ENCODE peak calls at places on chromosomes 2 and 18, in four cellular contexts. U is esophagus squamous epithelium, A is HCT116, I is suprapubic skin. L is an unnamed sample.
A peak's percentile ranks its signal among the peaks of the same experiment; 100 is the strongest.

GRCh38 chr2:10367472-10368439 is 65.1 kb downstream of the HPCAL1 start:
- DNase-seq in U (no peak), A (no peak), I (no peak), L (no peak)

GRCh38 chr2:177617849-177618248 is 225.3 kb downstream of the AGPS start:
- DNase-seq in U (no peak), A (no peak), I (no peak), L (no peak)

GRCh38 chr18:45155526-45155925 is 459.8 kb upstream of the SLC14A2 start:
- DNase-seq in U (no peak), A (no peak), I (no peak), L (no peak)

GRCh38 chr2:138298120-138298814 is 203.3 kb upstream of the SPOPL start:
- DNase-seq in U (no peak), A (no peak), I (no peak), L (peak; percentile 5)

GRCh38 chr2:1823187-1824169 is 79.2 kb upstream of the PXDN start:
- DNase-seq in U (no peak), A (no peak), I (no peak), L (no peak)

GRCh38 chr2:42878581-42878980 is 86.2 kb upstream of the HAAO start:
- DNase-seq in U (no peak), A (no peak), I (peak; percentile 30), L (peak; percentile 66)

GRCh38 chr2:241982711-241983570 is 113.4 kb downstream of the RTP5 start:
- DNase-seq in U (no peak), A (no peak), I (no peak), L (no peak)

GRCh38 chr2:75311993-75312392 is 112.7 kb upstream of the TACR1 start:
- DNase-seq in U (peak; percentile 1), A (peak; percentile 3), I (no peak), L (peak; percentile 79)

GRCh38 chr2:173589604-173590277 is 235.1 kb downstream of the CDCA7 start:
- DNase-seq in U (no peak), A (peak; percentile 31), I (no peak), L (no peak)

GRCh38 chr2:165794520-165794882 is 454 bp upstream of the GALNT3 start:
- DNase-seq in U (no peak), A (peak; percentile 6), I (no peak), L (peak; percentile 84)

GRCh38 chr2:238936162-238937052 is 88.5 kb downstream of the TWIST2 start:
- DNase-seq in U (no peak), A (no peak), I (peak; percentile 48), L (no peak)

GRCh38 chr2:234463626-234464290 is 33.1 kb downstream of the ARL4C start:
- DNase-seq in U (no peak), A (no peak), I (no peak), L (no peak)

GRCh38 chr2:210440206-210440605 is 36.4 kb downstream of the LANCL1 start:
- DNase-seq in U (no peak), A (no peak), I (no peak), L (no peak)

GRCh38 chr2:42859801-42860200 is 67.4 kb upstream of the HAAO start:
- DNase-seq in U (no peak), A (no peak), I (no peak), L (no peak)

GRCh38 chr18:55251186-55251995 is 292.1 kb upstream of the CCDC68 start:
- DNase-seq in U (no peak), A (no peak), I (no peak), L (no peak)

GRCh38 chr2:10533811-10534321 is 85.7 kb upstream of the ODC1 start:
- DNase-seq in U (no peak), A (no peak), I (peak; percentile 26), L (no peak)

GRCh38 chr2:235807347-235807746 is 313.5 kb downstream of the AGAP1 start:
- DNase-seq in U (no peak), A (no peak), I (no peak), L (no peak)

GRCh38 chr2:144201868-144202468 is 318.0 kb downstream of the ZEB2 start:
- DNase-seq in U (no peak), A (no peak), I (no peak), L (no peak)

GRCh38 chr2:165494568-165494967 is 25.1 kb downstream of the CSRNP3 start:
- DNase-seq in U (no peak), A (no peak), I (no peak), L (no peak)

GRCh38 chr2:23669413-23670244 is 257.3 kb downstream of the ATAD2B start:
- DNase-seq in U (peak; percentile 6), A (no peak), I (no peak), L (no peak)

GRCh38 chr18:45567123-45567522 is 48.2 kb upstream of the SLC14A2 start:
- DNase-seq in U (no peak), A (no peak), I (no peak), L (no peak)

GRCh38 chr2:185012643-185013042 is 414.3 kb downstream of the ZNF804A start:
- DNase-seq in U (no peak), A (peak; percentile 18), I (no peak), L (no peak)

GRCh38 chr18:26327062-26327461 is 100.8 kb downstream of the TAF4B start:
- DNase-seq in U (no peak), A (no peak), I (no peak), L (no peak)

GRCh38 chr2:240723851-240724250 is 32.2 kb downstream of the AQP12A start:
- DNase-seq in U (no peak), A (no peak), I (no peak), L (no peak)

GRCh38 chr2:9958057-9958456 is 6.6 kb downstream of the GRHL1 start:
- DNase-seq in U (no peak), A (no peak), I (no peak), L (no peak)

GRCh38 chr2:231380307-231380706 is 15.2 kb upstream of the B3GNT7 start:
- DNase-seq in U (no peak), A (no peak), I (no peak), L (no peak)

GRCh38 chr2:191298306-191298705 is 53.1 kb downstream of the MYO1B start:
- DNase-seq in U (no peak), A (no peak), I (no peak), L (no peak)

DNA sequence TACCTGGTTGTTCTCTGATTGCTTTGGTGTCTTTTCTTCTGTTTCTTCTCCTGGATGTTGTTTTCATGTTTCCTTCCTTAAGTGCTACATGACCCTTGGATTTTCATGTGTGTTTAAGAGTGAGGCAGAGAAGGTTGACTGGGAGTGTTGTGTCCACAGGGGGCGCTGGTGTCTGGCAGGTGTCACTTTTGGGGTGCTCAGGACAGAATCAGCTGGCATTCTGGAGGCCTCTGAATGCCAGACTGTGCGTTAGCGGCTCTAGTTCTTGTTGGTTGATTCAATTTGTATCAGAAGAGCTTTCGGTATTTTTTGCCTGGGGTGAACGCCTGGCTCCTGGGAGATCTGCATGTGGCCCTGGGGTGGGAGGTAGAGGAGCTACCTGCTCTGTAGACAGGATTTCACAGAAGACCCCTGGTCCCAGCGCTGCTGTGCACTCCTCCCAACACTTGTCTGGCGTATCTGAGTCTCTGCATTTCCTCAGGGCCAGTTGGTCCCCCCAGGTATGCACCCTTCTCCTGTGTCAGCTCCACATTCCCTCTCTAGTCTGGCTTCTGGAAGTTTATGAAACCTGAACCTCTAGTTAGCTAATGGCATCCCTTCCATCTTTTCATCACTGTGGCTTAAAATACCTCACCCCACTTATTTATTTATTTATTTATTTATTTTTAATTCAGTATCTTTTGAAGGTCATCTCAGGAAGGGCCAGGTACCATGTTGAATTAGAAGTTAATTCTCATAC is 1.1 kb downstream of the GREB1 start:
- DNase-seq in U (no peak), A (no peak), I (no peak), L (no peak)
- TF ChIP-seq CTCF in U (no peak), A (peak; percentile 61), I (no peak), L (no peak)

GRCh38 chr2:149042881-149043280 is 4.4 kb downstream of the LYPD6B start:
- DNase-seq in U (no peak), A (no peak), I (no peak), L (no peak)

GRCh38 chr2:149041482-149041881 is 3.0 kb downstream of the LYPD6B start:
- DNase-seq in U (no peak), A (no peak), I (no peak), L (no peak)

GRCh38 chr2:149039213-149039724 is 770 bp downstream of the LYPD6B start:
- DNase-seq in U (no peak), A (no peak), I (no peak), L (no peak)

GRCh38 chr2:149038442-149039212 is at the start of gene LYPD6B:
- DNase-seq in U (no peak), A (no peak), I (no peak), L (peak; percentile 68)

GRCh38 chr2:149040451-149040850 is 2.0 kb downstream of the LYPD6B start:
- DNase-seq in U (no peak), A (peak; percentile 42), I (no peak), L (peak; percentile 75)
- TF ChIP-seq CTCF in U (no peak), A (peak; percentile 74), I (no peak), L (peak; percentile 53)

DNA sequence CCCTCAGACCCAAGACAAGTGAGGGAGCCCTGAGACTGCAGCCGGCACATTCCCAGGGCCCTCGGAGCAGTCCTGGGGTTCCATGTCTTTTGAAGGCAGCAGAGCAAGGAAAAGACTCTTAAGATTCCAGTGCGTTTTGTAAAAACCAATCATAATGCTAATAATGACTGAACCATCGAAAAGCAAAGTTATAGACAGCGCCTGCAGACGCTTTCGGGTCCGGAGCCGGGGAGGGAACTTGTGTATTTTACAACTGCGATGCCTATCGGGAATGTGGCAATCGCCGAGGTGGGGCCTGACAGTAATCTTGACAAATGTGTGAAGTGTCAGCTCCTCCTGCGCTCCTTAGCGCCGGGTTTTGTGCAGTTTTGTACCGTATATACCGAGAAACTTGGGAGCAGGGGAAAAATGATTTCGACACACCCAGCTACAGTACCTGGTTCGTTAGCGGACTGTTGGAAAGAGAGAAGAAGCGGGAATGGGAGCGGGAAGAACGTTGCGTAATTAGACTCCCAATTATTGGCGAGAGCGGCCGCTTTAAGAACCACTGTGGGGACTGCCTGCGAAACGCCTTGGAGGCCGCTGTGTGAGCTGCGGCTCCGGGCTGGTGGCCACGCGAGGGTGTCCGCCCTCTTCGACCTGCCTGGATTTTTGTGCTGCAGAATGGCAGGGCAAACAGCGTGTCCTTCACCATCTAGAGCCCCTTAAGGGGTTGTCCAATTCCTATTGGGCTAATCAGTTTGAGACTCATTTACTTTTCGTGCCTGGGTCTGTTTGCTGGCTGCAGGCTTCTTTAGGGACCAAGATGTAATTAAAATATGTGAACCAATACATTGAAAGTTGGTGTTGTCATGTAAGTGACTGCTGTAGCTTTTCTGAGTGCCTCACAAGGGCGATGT is 2.4 kb downstream of the EPAS1 start:
- DNase-seq in U (no peak), A (no peak), I (peak; percentile 88), L (peak; percentile 31)
- TF ChIP-seq CTCF in U (no peak), A (no peak), I (no peak), L (no peak)

GRCh38 chr2:84458436-84459027 is 548 bp downstream of the SUCLG1 start:
- DNase-seq in U (no peak), A (no peak), I (peak; percentile 61), L (peak; percentile 38)
- TF ChIP-seq CTCF in U (no peak), A (no peak), I (no peak), L (no peak)

GRCh38 chr2:31082002-31082401 is 56.2 kb downstream of the GALNT14 start:
- DNase-seq in U (no peak), A (no peak), I (no peak), L (no peak)

GRCh38 chr2:31080361-31080760 is 57.9 kb downstream of the GALNT14 start:
- DNase-seq in U (no peak), A (no peak), I (no peak), L (no peak)

GRCh38 chr2:31078579-31079105 is 59.6 kb downstream of the GALNT14 start:
- DNase-seq in U (no peak), A (no peak), I (no peak), L (no peak)

GRCh38 chr2:31081497-31081896 is 56.7 kb downstream of the GALNT14 start:
- DNase-seq in U (no peak), A (no peak), I (no peak), L (no peak)

GRCh38 chr2:31079665-31080064 is 58.6 kb downstream of the GALNT14 start:
- DNase-seq in U (no peak), A (no peak), I (no peak), L (no peak)
- TF ChIP-seq CTCF in U (no peak), A (peak; percentile 41), I (no peak), L (no peak)